ENCODE peak calls at places on chromosomes 5 and 9, in ten cellular contexts. One of them, this sample, is unnamed.

GRCh38 chr9:97740848-97741821 is 44.0 kb upstream of the XPA start:
- DNase-seq in body of pancreas: peak; percentile 60
- DNase-seq in spleen: no peak
- DNase-seq in heart left ventricle: peak; percentile 82
- DNase-seq in adrenal gland: peak; percentile 63
- DNase-seq in HCT116: no peak
- DNase-seq in transverse colon: peak; percentile 23
- DNase-seq in vagina: no peak
- DNase-seq in tibial nerve: no peak
- DNase-seq in IMR-90: peak; percentile 62
- DNase-seq in this sample: no peak

GRCh38 chr5:52443187-52443586 is 344.5 kb upstream of the ITGA1 start:
- DNase-seq in body of pancreas: no peak
- DNase-seq in spleen: no peak
- DNase-seq in heart left ventricle: no peak
- DNase-seq in adrenal gland: no peak
- DNase-seq in HCT116: no peak
- DNase-seq in transverse colon: no peak
- DNase-seq in vagina: no peak
- DNase-seq in tibial nerve: no peak
- DNase-seq in IMR-90: no peak
- DNase-seq in this sample: no peak

GRCh38 chr5:91283899-91284298 is 99.2 kb downstream of the ARRDC3 start:
- DNase-seq in body of pancreas: no peak
- DNase-seq in spleen: no peak
- DNase-seq in heart left ventricle: no peak
- DNase-seq in adrenal gland: peak; percentile 29
- DNase-seq in HCT116: peak; percentile 21
- DNase-seq in transverse colon: no peak
- DNase-seq in vagina: no peak
- DNase-seq in tibial nerve: peak; percentile 50
- DNase-seq in IMR-90: peak; percentile 81
- DNase-seq in this sample: no peak

GRCh38 chr9:132670816-132671371 is 630 bp downstream of the GTF3C4 start:
- DNase-seq in body of pancreas: peak; percentile 15
- DNase-seq in spleen: peak; percentile 78
- DNase-seq in heart left ventricle: no peak
- DNase-seq in adrenal gland: peak; percentile 3
- DNase-seq in HCT116: no peak
- DNase-seq in transverse colon: peak; percentile 24
- DNase-seq in vagina: no peak
- DNase-seq in tibial nerve: no peak
- DNase-seq in IMR-90: peak; percentile 13
- DNase-seq in this sample: peak; percentile 20

GRCh38 chr5:132487841-132488555 is 2.6 kb downstream of the IRF1 start:
- DNase-seq in body of pancreas: peak; percentile 8
- DNase-seq in spleen: peak; percentile 77
- DNase-seq in heart left ventricle: peak; percentile 14
- DNase-seq in adrenal gland: no peak
- DNase-seq in HCT116: no peak
- DNase-seq in transverse colon: peak; percentile 15
- DNase-seq in vagina: peak; percentile 83
- DNase-seq in tibial nerve: peak; percentile 4
- DNase-seq in IMR-90: no peak
- DNase-seq in this sample: peak; percentile 71

GRCh38 chr9:94867281-94867841 is 140.9 kb downstream of the AOPEP start:
- DNase-seq in body of pancreas: peak; percentile 77
- DNase-seq in spleen: no peak
- DNase-seq in heart left ventricle: peak; percentile 84
- DNase-seq in adrenal gland: peak; percentile 89
- DNase-seq in HCT116: peak; percentile 45
- DNase-seq in transverse colon: peak; percentile 63
- DNase-seq in vagina: no peak
- DNase-seq in tibial nerve: peak; percentile 44
- DNase-seq in IMR-90: peak; percentile 91
- DNase-seq in this sample: no peak

GRCh38 chr5:66252849-66253248 is 108.7 kb downstream of the SREK1 start:
- DNase-seq in body of pancreas: no peak
- DNase-seq in spleen: no peak
- DNase-seq in heart left ventricle: no peak
- DNase-seq in adrenal gland: no peak
- DNase-seq in HCT116: no peak
- DNase-seq in transverse colon: no peak
- DNase-seq in vagina: no peak
- DNase-seq in tibial nerve: no peak
- DNase-seq in IMR-90: no peak
- DNase-seq in this sample: no peak

GRCh38 chr9:34246453-34246852 is 67.6 kb downstream of the UBAP1 start:
- DNase-seq in body of pancreas: no peak
- DNase-seq in spleen: no peak
- DNase-seq in heart left ventricle: no peak
- DNase-seq in adrenal gland: no peak
- DNase-seq in HCT116: no peak
- DNase-seq in transverse colon: no peak
- DNase-seq in vagina: no peak
- DNase-seq in tibial nerve: no peak
- DNase-seq in IMR-90: no peak
- DNase-seq in this sample: no peak

GRCh38 chr9:70987986-70988385 is 133.4 kb downstream of the TRPM3 start:
- DNase-seq in body of pancreas: no peak
- DNase-seq in spleen: no peak
- DNase-seq in heart left ventricle: no peak
- DNase-seq in adrenal gland: no peak
- DNase-seq in HCT116: no peak
- DNase-seq in transverse colon: no peak
- DNase-seq in vagina: no peak
- DNase-seq in tibial nerve: no peak
- DNase-seq in IMR-90: peak; percentile 72
- DNase-seq in this sample: no peak

GRCh38 chr5:30183736-30184135 is 1009.8 kb upstream of the CDH6 start:
- DNase-seq in body of pancreas: no peak
- DNase-seq in spleen: no peak
- DNase-seq in heart left ventricle: no peak
- DNase-seq in adrenal gland: no peak
- DNase-seq in HCT116: no peak
- DNase-seq in transverse colon: no peak
- DNase-seq in vagina: no peak
- DNase-seq in tibial nerve: no peak
- DNase-seq in IMR-90: no peak
- DNase-seq in this sample: no peak

GRCh38 chr9:87256973-87257372 is 240.7 kb upstream of the DAPK1 start:
- DNase-seq in body of pancreas: no peak
- DNase-seq in spleen: no peak
- DNase-seq in heart left ventricle: no peak
- DNase-seq in adrenal gland: no peak
- DNase-seq in HCT116: no peak
- DNase-seq in transverse colon: no peak
- DNase-seq in vagina: no peak
- DNase-seq in tibial nerve: no peak
- DNase-seq in IMR-90: peak; percentile 44
- DNase-seq in this sample: no peak

GRCh38 chr9:70403166-70403565 is 11.3 kb downstream of the KLF9 start:
- DNase-seq in body of pancreas: no peak
- DNase-seq in spleen: no peak
- DNase-seq in heart left ventricle: no peak
- DNase-seq in adrenal gland: no peak
- DNase-seq in HCT116: no peak
- DNase-seq in transverse colon: no peak
- DNase-seq in vagina: no peak
- DNase-seq in tibial nerve: no peak
- DNase-seq in IMR-90: no peak
- DNase-seq in this sample: no peak

GRCh38 chr5:140953234-140953633 is 13.0 kb upstream of the PCDHAC2 start:
- DNase-seq in body of pancreas: no peak
- DNase-seq in spleen: no peak
- DNase-seq in heart left ventricle: no peak
- DNase-seq in adrenal gland: no peak
- DNase-seq in HCT116: no peak
- DNase-seq in transverse colon: no peak
- DNase-seq in vagina: no peak
- DNase-seq in tibial nerve: no peak
- DNase-seq in IMR-90: no peak
- DNase-seq in this sample: no peak

GRCh38 chr5:117736693-117737092 is 1162.1 kb upstream of the SEMA6A start:
- DNase-seq in body of pancreas: no peak
- DNase-seq in spleen: no peak
- DNase-seq in heart left ventricle: no peak
- DNase-seq in adrenal gland: no peak
- DNase-seq in HCT116: no peak
- DNase-seq in transverse colon: no peak
- DNase-seq in vagina: no peak
- DNase-seq in tibial nerve: no peak
- DNase-seq in IMR-90: no peak
- DNase-seq in this sample: no peak
- TF ChIP-seq POLR2A in body of pancreas: no peak
- TF ChIP-seq POLR2A in spleen: no peak
- TF ChIP-seq POLR2A in heart left ventricle: no peak
- TF ChIP-seq POLR2A in adrenal gland: no peak
- TF ChIP-seq POLR2A in HCT116: no peak
- TF ChIP-seq POLR2A in transverse colon: no peak
- TF ChIP-seq POLR2A in vagina: no peak
- TF ChIP-seq POLR2A in tibial nerve: no peak
- TF ChIP-seq POLR2A in IMR-90: no peak
- TF ChIP-seq POLR2A in this sample: no peak

GRCh38 chr5:124734574-124735168 is 11.8 kb downstream of the ZNF608 start:
- DNase-seq in body of pancreas: no peak
- DNase-seq in spleen: no peak
- DNase-seq in heart left ventricle: no peak
- DNase-seq in adrenal gland: no peak
- DNase-seq in HCT116: no peak
- DNase-seq in transverse colon: no peak
- DNase-seq in vagina: no peak
- DNase-seq in tibial nerve: no peak
- DNase-seq in IMR-90: no peak
- DNase-seq in this sample: no peak

GRCh38 chr5:124736111-124736813 is 10.2 kb downstream of the ZNF608 start:
- DNase-seq in body of pancreas: no peak
- DNase-seq in spleen: no peak
- DNase-seq in heart left ventricle: no peak
- DNase-seq in adrenal gland: no peak
- DNase-seq in HCT116: no peak
- DNase-seq in transverse colon: no peak
- DNase-seq in vagina: no peak
- DNase-seq in tibial nerve: no peak
- DNase-seq in IMR-90: peak; percentile 95
- DNase-seq in this sample: no peak

GRCh38 chr5:124737651-124738050 is 8.8 kb downstream of the ZNF608 start:
- DNase-seq in body of pancreas: no peak
- DNase-seq in spleen: no peak
- DNase-seq in heart left ventricle: no peak
- DNase-seq in adrenal gland: no peak
- DNase-seq in HCT116: no peak
- DNase-seq in transverse colon: no peak
- DNase-seq in vagina: no peak
- DNase-seq in tibial nerve: no peak
- DNase-seq in IMR-90: no peak
- DNase-seq in this sample: no peak

GRCh38 chr5:124735169-124735858 is 11.1 kb downstream of the ZNF608 start:
- DNase-seq in body of pancreas: no peak
- DNase-seq in spleen: no peak
- DNase-seq in heart left ventricle: no peak
- DNase-seq in adrenal gland: no peak
- DNase-seq in HCT116: no peak
- DNase-seq in transverse colon: peak; percentile 39
- DNase-seq in vagina: no peak
- DNase-seq in tibial nerve: peak; percentile 37
- DNase-seq in IMR-90: no peak
- DNase-seq in this sample: no peak

DNA sequence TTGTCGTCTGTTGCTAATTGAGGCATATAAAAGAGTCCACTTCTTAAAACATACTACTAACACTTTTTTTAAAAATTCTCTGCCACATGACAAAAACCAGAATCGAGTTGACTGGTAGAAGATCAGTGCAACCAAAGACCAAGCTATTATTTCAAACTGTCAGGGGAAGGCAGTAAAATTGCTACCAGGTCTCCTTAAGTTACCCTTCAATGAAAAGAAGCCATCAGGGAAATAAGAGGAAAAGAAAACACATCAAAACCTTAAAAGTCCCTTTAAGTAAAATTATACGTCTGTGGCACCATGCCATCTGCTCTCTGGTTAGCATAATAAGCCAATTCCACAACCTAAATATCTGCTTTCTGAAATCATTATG is 9.6 kb downstream of the ZNF608 start:
- DNase-seq in body of pancreas: no peak
- DNase-seq in spleen: no peak
- DNase-seq in heart left ventricle: no peak
- DNase-seq in adrenal gland: no peak
- DNase-seq in HCT116: no peak
- DNase-seq in transverse colon: no peak
- DNase-seq in vagina: no peak
- DNase-seq in tibial nerve: no peak
- DNase-seq in IMR-90: no peak
- DNase-seq in this sample: no peak
- TF ChIP-seq POLR2A in body of pancreas: no peak
- TF ChIP-seq POLR2A in spleen: no peak
- TF ChIP-seq POLR2A in heart left ventricle: no peak
- TF ChIP-seq POLR2A in adrenal gland: no peak
- TF ChIP-seq POLR2A in HCT116: no peak
- TF ChIP-seq POLR2A in transverse colon: no peak
- TF ChIP-seq POLR2A in vagina: no peak
- TF ChIP-seq POLR2A in tibial nerve: no peak
- TF ChIP-seq POLR2A in IMR-90: no peak
- TF ChIP-seq POLR2A in this sample: no peak

GRCh38 chr5:77174526-77174925 is 36.0 kb upstream of the PDE8B start:
- DNase-seq in body of pancreas: no peak
- DNase-seq in spleen: no peak
- DNase-seq in heart left ventricle: no peak
- DNase-seq in adrenal gland: no peak
- DNase-seq in HCT116: no peak
- DNase-seq in transverse colon: no peak
- DNase-seq in vagina: no peak
- DNase-seq in tibial nerve: no peak
- DNase-seq in IMR-90: no peak
- DNase-seq in this sample: no peak
- TF ChIP-seq POLR2A in body of pancreas: no peak
- TF ChIP-seq POLR2A in spleen: no peak
- TF ChIP-seq POLR2A in heart left ventricle: no peak
- TF ChIP-seq POLR2A in adrenal gland: no peak
- TF ChIP-seq POLR2A in HCT116: no peak
- TF ChIP-seq POLR2A in transverse colon: no peak
- TF ChIP-seq POLR2A in vagina: no peak
- TF ChIP-seq POLR2A in tibial nerve: no peak
- TF ChIP-seq POLR2A in IMR-90: no peak
- TF ChIP-seq POLR2A in this sample: no peak

DNA sequence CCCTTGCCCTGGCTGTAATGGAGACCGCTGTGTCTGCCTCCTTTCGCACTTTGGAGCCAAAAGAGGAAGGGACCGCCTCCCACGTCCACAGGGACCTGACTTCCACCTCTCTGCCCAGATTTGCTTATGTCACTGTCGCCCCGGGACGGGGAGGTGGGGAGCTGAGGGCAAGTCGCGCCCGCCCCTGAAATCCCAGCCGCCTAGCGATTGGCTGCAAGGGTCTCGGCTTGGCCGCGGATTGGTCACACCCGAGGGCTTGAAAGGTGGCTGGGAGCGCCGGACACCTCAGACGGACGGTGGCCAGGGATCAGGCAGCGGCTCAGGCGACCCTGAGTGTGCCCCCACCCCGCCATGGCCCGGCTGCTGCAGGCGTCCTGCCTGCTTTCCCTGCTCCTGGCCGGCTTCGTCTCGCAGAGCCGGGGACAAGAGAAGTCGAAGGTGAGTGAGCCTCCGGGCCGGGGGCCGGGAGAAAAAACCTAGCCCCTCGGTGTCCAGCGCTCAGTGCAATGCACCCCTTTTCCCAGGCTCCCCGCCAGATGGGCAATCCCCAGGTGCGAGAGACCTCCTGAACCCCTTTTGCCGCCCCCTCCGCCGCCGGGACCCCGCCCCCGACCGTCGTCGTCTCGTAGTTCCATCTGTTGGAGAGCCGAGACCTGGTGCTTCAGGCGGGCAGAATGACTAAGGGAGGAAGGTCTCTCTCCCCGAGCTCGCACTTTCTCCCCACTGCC is at the start of gene GPX3:
- DNase-seq in body of pancreas: peak; percentile 87
- DNase-seq in spleen: peak; percentile 93
- DNase-seq in heart left ventricle: peak; percentile 97
- DNase-seq in adrenal gland: peak; percentile 91
- DNase-seq in HCT116: no peak
- DNase-seq in transverse colon: peak; percentile 87
- DNase-seq in vagina: no peak
- DNase-seq in tibial nerve: peak; percentile 94
- DNase-seq in IMR-90: peak; percentile 25
- DNase-seq in this sample: peak; percentile 99
- TF ChIP-seq POLR2A in body of pancreas: peak; percentile 75
- TF ChIP-seq POLR2A in spleen: peak; percentile 75
- TF ChIP-seq POLR2A in heart left ventricle: peak; percentile 97
- TF ChIP-seq POLR2A in adrenal gland: peak; percentile 85
- TF ChIP-seq POLR2A in HCT116: no peak
- TF ChIP-seq POLR2A in transverse colon: peak; percentile 79
- TF ChIP-seq POLR2A in vagina: peak; percentile 63
- TF ChIP-seq POLR2A in tibial nerve: peak; percentile 98
- TF ChIP-seq POLR2A in IMR-90: no peak
- TF ChIP-seq POLR2A in this sample: no peak